ENCODE peak calls at places on chromosomes 7 and 10, in eight cellular contexts. One of them, this sample, is unnamed.

GRCh38 chr10:123831259-123831658 is 60.3 kb downstream of the CPXM2 start:
- DNase-seq in mammary epithelial cell: no peak
- DNase-seq in cardiac muscle cell: no peak
- DNase-seq in left ventricle myocardium inferior: no peak
- DNase-seq in A549: no peak
- DNase-seq in adrenal gland: no peak
- DNase-seq in IMR-90: no peak
- DNase-seq in ascending aorta: no peak
- DNase-seq in this sample: no peak

GRCh38 chr7:28260969-28261368 is 80.4 kb upstream of the JAZF1 start:
- DNase-seq in mammary epithelial cell: no peak
- DNase-seq in cardiac muscle cell: no peak
- DNase-seq in left ventricle myocardium inferior: no peak
- DNase-seq in A549: no peak
- DNase-seq in adrenal gland: no peak
- DNase-seq in IMR-90: no peak
- DNase-seq in ascending aorta: no peak
- DNase-seq in this sample: no peak

GRCh38 chr7:36391436-36392198 is 2.0 kb downstream of the ANLN start:
- DNase-seq in mammary epithelial cell: peak; percentile 54
- DNase-seq in cardiac muscle cell: no peak
- DNase-seq in left ventricle myocardium inferior: no peak
- DNase-seq in A549: peak; percentile 36
- DNase-seq in adrenal gland: no peak
- DNase-seq in IMR-90: peak; percentile 24
- DNase-seq in ascending aorta: no peak
- DNase-seq in this sample: no peak

GRCh38 chr10:58672855-58673254 is 160.2 kb downstream of the BICC1 start:
- DNase-seq in mammary epithelial cell: no peak
- DNase-seq in cardiac muscle cell: peak; percentile 44
- DNase-seq in left ventricle myocardium inferior: no peak
- DNase-seq in A549: no peak
- DNase-seq in adrenal gland: no peak
- DNase-seq in IMR-90: peak; percentile 66
- DNase-seq in ascending aorta: no peak
- DNase-seq in this sample: no peak

GRCh38 chr10:3510741-3511140 is 274.3 kb downstream of the KLF6 start:
- DNase-seq in mammary epithelial cell: no peak
- DNase-seq in cardiac muscle cell: no peak
- DNase-seq in left ventricle myocardium inferior: no peak
- DNase-seq in A549: no peak
- DNase-seq in adrenal gland: no peak
- DNase-seq in IMR-90: no peak
- DNase-seq in ascending aorta: no peak
- DNase-seq in this sample: no peak

GRCh38 chr10:79220296-79220695 is 127.0 kb upstream of the PPIF start:
- DNase-seq in mammary epithelial cell: no peak
- DNase-seq in cardiac muscle cell: no peak
- DNase-seq in left ventricle myocardium inferior: no peak
- DNase-seq in A549: no peak
- DNase-seq in adrenal gland: no peak
- DNase-seq in IMR-90: no peak
- DNase-seq in ascending aorta: no peak
- DNase-seq in this sample: no peak

GRCh38 chr10:118277871-118278270 is 64.3 kb downstream of the FAM204A start:
- DNase-seq in mammary epithelial cell: no peak
- DNase-seq in cardiac muscle cell: no peak
- DNase-seq in left ventricle myocardium inferior: no peak
- DNase-seq in A549: no peak
- DNase-seq in adrenal gland: no peak
- DNase-seq in IMR-90: no peak
- DNase-seq in ascending aorta: no peak
- DNase-seq in this sample: no peak

GRCh38 chr7:97179454-97180104 is 62.1 kb downstream of the SDHAF3 start:
- DNase-seq in mammary epithelial cell: peak; percentile 32
- DNase-seq in cardiac muscle cell: peak; percentile 79
- DNase-seq in left ventricle myocardium inferior: no peak
- DNase-seq in A549: peak; percentile 66
- DNase-seq in adrenal gland: peak; percentile 41
- DNase-seq in IMR-90: peak; percentile 65
- DNase-seq in ascending aorta: no peak
- DNase-seq in this sample: peak; percentile 78

GRCh38 chr7:101172005-101172853 is 6.9 kb upstream of the VGF start:
- DNase-seq in mammary epithelial cell: no peak
- DNase-seq in cardiac muscle cell: no peak
- DNase-seq in left ventricle myocardium inferior: no peak
- DNase-seq in A549: no peak
- DNase-seq in adrenal gland: no peak
- DNase-seq in IMR-90: no peak
- DNase-seq in ascending aorta: no peak
- DNase-seq in this sample: no peak

GRCh38 chr10:71239946-71240795 is 27.8 kb downstream of the UNC5B start:
- DNase-seq in mammary epithelial cell: no peak
- DNase-seq in cardiac muscle cell: peak; percentile 53
- DNase-seq in left ventricle myocardium inferior: peak; percentile 50
- DNase-seq in A549: no peak
- DNase-seq in adrenal gland: peak; percentile 50
- DNase-seq in IMR-90: no peak
- DNase-seq in ascending aorta: no peak
- DNase-seq in this sample: no peak

GRCh38 chr7:84412161-84412969 is 217.8 kb upstream of the SEMA3A start:
- DNase-seq in mammary epithelial cell: peak; percentile 88
- DNase-seq in cardiac muscle cell: peak; percentile 90
- DNase-seq in left ventricle myocardium inferior: no peak
- DNase-seq in A549: peak; percentile 89
- DNase-seq in adrenal gland: no peak
- DNase-seq in IMR-90: peak; percentile 99
- DNase-seq in ascending aorta: no peak
- DNase-seq in this sample: no peak

GRCh38 chr10:68562666-68563522 is 2.8 kb downstream of the TET1 start:
- DNase-seq in mammary epithelial cell: no peak
- DNase-seq in cardiac muscle cell: peak; percentile 71
- DNase-seq in left ventricle myocardium inferior: no peak
- DNase-seq in A549: no peak
- DNase-seq in adrenal gland: no peak
- DNase-seq in IMR-90: peak; percentile 78
- DNase-seq in ascending aorta: no peak
- DNase-seq in this sample: peak; percentile 56

GRCh38 chr7:45902820-45903219 is 14.5 kb downstream of the IGFBP1 start:
- DNase-seq in mammary epithelial cell: no peak
- DNase-seq in cardiac muscle cell: no peak
- DNase-seq in left ventricle myocardium inferior: no peak
- DNase-seq in A549: no peak
- DNase-seq in adrenal gland: no peak
- DNase-seq in IMR-90: no peak
- DNase-seq in ascending aorta: no peak
- DNase-seq in this sample: no peak

GRCh38 chr7:3191545-3191944 is 109.5 kb upstream of the SDK1 start:
- DNase-seq in mammary epithelial cell: no peak
- DNase-seq in cardiac muscle cell: no peak
- DNase-seq in left ventricle myocardium inferior: no peak
- DNase-seq in A549: no peak
- DNase-seq in adrenal gland: no peak
- DNase-seq in IMR-90: no peak
- DNase-seq in ascending aorta: no peak
- DNase-seq in this sample: no peak

GRCh38 chr7:92880212-92881090 is 44.1 kb upstream of the CDK6 start:
- DNase-seq in mammary epithelial cell: peak; percentile 18
- DNase-seq in cardiac muscle cell: peak; percentile 51
- DNase-seq in left ventricle myocardium inferior: no peak
- DNase-seq in A549: peak; percentile 47
- DNase-seq in adrenal gland: no peak
- DNase-seq in IMR-90: no peak
- DNase-seq in ascending aorta: no peak
- DNase-seq in this sample: peak; percentile 45

GRCh38 chr10:110978204-110978603 is 58.8 kb downstream of the SHOC2 start:
- DNase-seq in mammary epithelial cell: no peak
- DNase-seq in cardiac muscle cell: no peak
- DNase-seq in left ventricle myocardium inferior: no peak
- DNase-seq in A549: no peak
- DNase-seq in adrenal gland: no peak
- DNase-seq in IMR-90: peak; percentile 25
- DNase-seq in ascending aorta: no peak
- DNase-seq in this sample: no peak

GRCh38 chr10:110977662-110978061 is 58.3 kb downstream of the SHOC2 start:
- DNase-seq in mammary epithelial cell: no peak
- DNase-seq in cardiac muscle cell: peak; percentile 37
- DNase-seq in left ventricle myocardium inferior: no peak
- DNase-seq in A549: no peak
- DNase-seq in adrenal gland: no peak
- DNase-seq in IMR-90: peak; percentile 60
- DNase-seq in ascending aorta: no peak
- DNase-seq in this sample: no peak

GRCh38 chr10:110976577-110976976 is 57.2 kb downstream of the SHOC2 start:
- DNase-seq in mammary epithelial cell: no peak
- DNase-seq in cardiac muscle cell: no peak
- DNase-seq in left ventricle myocardium inferior: no peak
- DNase-seq in A549: no peak
- DNase-seq in adrenal gland: no peak
- DNase-seq in IMR-90: no peak
- DNase-seq in ascending aorta: no peak
- DNase-seq in this sample: no peak

GRCh38 chr10:110980807-110981206 is 61.4 kb downstream of the SHOC2 start:
- DNase-seq in mammary epithelial cell: no peak
- DNase-seq in cardiac muscle cell: no peak
- DNase-seq in left ventricle myocardium inferior: no peak
- DNase-seq in A549: no peak
- DNase-seq in adrenal gland: no peak
- DNase-seq in IMR-90: no peak
- DNase-seq in ascending aorta: no peak
- DNase-seq in this sample: no peak

GRCh38 chr10:110979611-110980010 is 60.2 kb downstream of the SHOC2 start:
- DNase-seq in mammary epithelial cell: no peak
- DNase-seq in cardiac muscle cell: no peak
- DNase-seq in left ventricle myocardium inferior: no peak
- DNase-seq in A549: no peak
- DNase-seq in adrenal gland: no peak
- DNase-seq in IMR-90: no peak
- DNase-seq in ascending aorta: no peak
- DNase-seq in this sample: no peak
- H3K9me3 ChIP-seq in mammary epithelial cell: no peaks in the 10 kb centered on the region
- H3K9me3 ChIP-seq in cardiac muscle cell: no peaks in the 10 kb centered on the region
- H3K9me3 ChIP-seq in left ventricle myocardium inferior: peaks cover 3% of the 10 kb centered on the region
- H3K9me3 ChIP-seq in A549: no peaks in the 10 kb centered on the region
- H3K9me3 ChIP-seq in adrenal gland: no peaks in the 10 kb centered on the region
- H3K9me3 ChIP-seq in IMR-90: no peaks in the 10 kb centered on the region
- H3K9me3 ChIP-seq in ascending aorta: no peaks in the 10 kb centered on the region
- H3K9me3 ChIP-seq in this sample: no peaks in the 10 kb centered on the region

GRCh38 chr7:76260171-76260703 is 42.2 kb upstream of the HSPB1 start:
- DNase-seq in mammary epithelial cell: no peak
- DNase-seq in cardiac muscle cell: peak; percentile 24
- DNase-seq in left ventricle myocardium inferior: no peak
- DNase-seq in A549: peak; percentile 86
- DNase-seq in adrenal gland: no peak
- DNase-seq in IMR-90: no peak
- DNase-seq in ascending aorta: no peak
- DNase-seq in this sample: peak; percentile 86
- H3K4me3 ChIP-seq in mammary epithelial cell: no peak overlapping the region
- H3K4me3 ChIP-seq in cardiac muscle cell: peak overlapping the region; percentile 68
- H3K4me3 ChIP-seq in left ventricle myocardium inferior: peak overlapping the region; percentile 58
- H3K4me3 ChIP-seq in A549: peak overlapping the region; percentile 62
- H3K4me3 ChIP-seq in adrenal gland: peak overlapping the region; percentile 50
- H3K4me3 ChIP-seq in IMR-90: no peak overlapping the region
- H3K4me3 ChIP-seq in ascending aorta: peak overlapping the region; percentile 47
- H3K4me3 ChIP-seq in this sample: peak overlapping the region; percentile 43

GRCh38 chr10:126013489-126014281 is 117.3 kb downstream of the FANK1 start:
- DNase-seq in mammary epithelial cell: peak; percentile 81
- DNase-seq in cardiac muscle cell: peak; percentile 54
- DNase-seq in left ventricle myocardium inferior: no peak
- DNase-seq in A549: peak; percentile 59
- DNase-seq in adrenal gland: no peak
- DNase-seq in IMR-90: peak; percentile 96
- DNase-seq in ascending aorta: no peak
- DNase-seq in this sample: no peak
- TF ChIP-seq CTCF in mammary epithelial cell: peak; percentile 22
- TF ChIP-seq CTCF in cardiac muscle cell: peak; percentile 8
- TF ChIP-seq CTCF in left ventricle myocardium inferior: no peak
- TF ChIP-seq CTCF in A549: peak; percentile 19
- TF ChIP-seq CTCF in adrenal gland: no peak
- TF ChIP-seq CTCF in IMR-90: no peak
- TF ChIP-seq CTCF in ascending aorta: no peak
- TF ChIP-seq CTCF in this sample: no peak

DNA sequence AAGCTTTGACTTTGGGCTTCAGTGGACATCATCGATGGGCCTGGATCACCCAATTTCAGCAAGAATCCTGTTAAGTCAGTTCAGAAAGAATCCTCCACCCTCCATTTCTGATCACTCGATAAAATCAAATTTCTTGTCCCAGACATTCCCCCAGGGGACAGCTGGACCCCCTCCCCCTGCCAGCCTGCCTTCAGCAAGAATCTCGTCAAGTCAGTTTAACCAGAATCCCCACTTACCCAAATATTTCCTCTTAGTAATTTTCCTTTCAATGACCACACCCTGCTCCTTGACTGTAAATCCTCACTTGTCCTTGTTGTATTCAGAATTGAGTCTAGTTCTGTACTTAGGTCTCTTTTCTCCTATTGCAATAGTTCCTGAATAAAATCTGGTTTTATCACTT is 766.9 kb downstream of the XPNPEP1 start:
- DNase-seq in mammary epithelial cell: no peak
- DNase-seq in cardiac muscle cell: no peak
- DNase-seq in left ventricle myocardium inferior: no peak
- DNase-seq in A549: no peak
- DNase-seq in adrenal gland: no peak
- DNase-seq in IMR-90: no peak
- DNase-seq in ascending aorta: no peak
- DNase-seq in this sample: no peak
- H3K9me3 ChIP-seq in mammary epithelial cell: no peaks in the 10 kb centered on the region
- H3K9me3 ChIP-seq in cardiac muscle cell: peaks cover 5% of the 10 kb centered on the region
- H3K9me3 ChIP-seq in left ventricle myocardium inferior: peaks cover 7% of the 10 kb centered on the region
- H3K9me3 ChIP-seq in A549: no peaks in the 10 kb centered on the region
- H3K9me3 ChIP-seq in adrenal gland: no peaks in the 10 kb centered on the region
- H3K9me3 ChIP-seq in IMR-90: peaks cover 3% of the 10 kb centered on the region
- H3K9me3 ChIP-seq in ascending aorta: no peaks in the 10 kb centered on the region
- H3K9me3 ChIP-seq in this sample: peaks cover 3% of the 10 kb centered on the region

DNA sequence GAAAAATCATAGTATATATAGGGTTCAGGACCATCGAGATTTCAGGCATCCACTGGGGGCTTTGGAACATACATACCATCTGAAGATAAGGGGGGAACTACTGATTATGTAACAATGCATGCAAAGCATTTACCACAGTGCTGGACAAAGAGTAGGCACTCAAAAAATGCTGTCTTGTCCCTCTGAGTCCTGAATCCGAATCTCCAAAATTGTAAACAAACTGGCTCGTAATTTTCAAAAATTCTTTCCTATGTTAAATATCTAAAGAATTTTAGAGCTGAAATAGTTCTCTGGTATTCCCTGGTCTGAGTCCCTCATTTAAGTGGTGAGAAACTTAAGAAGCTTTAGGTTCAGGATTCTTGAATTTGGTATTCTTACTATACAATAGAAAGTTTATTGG is 167.8 kb upstream of the ASAH2 start:
- DNase-seq in mammary epithelial cell: no peak
- DNase-seq in cardiac muscle cell: no peak
- DNase-seq in left ventricle myocardium inferior: no peak
- DNase-seq in A549: no peak
- DNase-seq in adrenal gland: no peak
- DNase-seq in IMR-90: no peak
- DNase-seq in ascending aorta: no peak
- DNase-seq in this sample: no peak
- H3K4me3 ChIP-seq in mammary epithelial cell: no peak overlapping the region
- H3K4me3 ChIP-seq in cardiac muscle cell: no peak overlapping the region
- H3K4me3 ChIP-seq in left ventricle myocardium inferior: peak overlapping the region; percentile 76
- H3K4me3 ChIP-seq in A549: peak overlapping the region; percentile 58
- H3K4me3 ChIP-seq in adrenal gland: peak overlapping the region; percentile 83
- H3K4me3 ChIP-seq in IMR-90: no peak overlapping the region
- H3K4me3 ChIP-seq in ascending aorta: no peak overlapping the region
- H3K4me3 ChIP-seq in this sample: no peak overlapping the region

GRCh38 chr10:59675812-59676211 is 33.8 kb downstream of the SLC16A9 start:
- DNase-seq in mammary epithelial cell: no peak
- DNase-seq in cardiac muscle cell: peak; percentile 17
- DNase-seq in left ventricle myocardium inferior: no peak
- DNase-seq in A549: peak; percentile 35
- DNase-seq in adrenal gland: no peak
- DNase-seq in IMR-90: no peak
- DNase-seq in ascending aorta: no peak
- DNase-seq in this sample: peak; percentile 49
- TF ChIP-seq CTCF in mammary epithelial cell: no peak
- TF ChIP-seq CTCF in cardiac muscle cell: peak; percentile 12
- TF ChIP-seq CTCF in left ventricle myocardium inferior: no peak
- TF ChIP-seq CTCF in A549: peak; percentile 30
- TF ChIP-seq CTCF in adrenal gland: no peak
- TF ChIP-seq CTCF in IMR-90: no peak
- TF ChIP-seq CTCF in ascending aorta: no peak
- TF ChIP-seq CTCF in this sample: peak; percentile 51